ENCODE peak calls at places on chromosome 14, in four cellular contexts. G is NB4, L is right lobe of liver, C is tibial artery. K is an unnamed sample.

GRCh38 chr14:22320353-22320733 is 268.7 kb downstream of the DAD1 start:
- DNase-seq in C (no peak), G (no peak), L (no peak), K (no peak)

GRCh38 chr14:22390824-22391461 is 198.1 kb downstream of the DAD1 start:
- DNase-seq in G (no peak), L (no peak), C (no peak), K (peak; percentile 91)

GRCh38 chr14:101412741-101413140 is 148.6 kb upstream of the DIO3 start:
- DNase-seq in L (no peak), C (no peak), G (no peak), K (peak; percentile 23)

GRCh38 chr14:34119107-34119858 is 168.4 kb upstream of the EGLN3 start:
- DNase-seq in C (no peak), L (no peak), G (no peak), K (no peak)

GRCh38 chr14:103694572-103695026 is 20.7 kb downstream of the XRCC3 start:
- DNase-seq in G (no peak), C (no peak), L (no peak), K (no peak)

GRCh38 chr14:105260826-105261438 is 12.6 kb downstream of the BTBD6 start:
- DNase-seq in G (no peak), L (no peak), C (no peak), K (no peak)

GRCh38 chr14:29463727-29464370 is 463.8 kb downstream of the PRKD1 start:
- DNase-seq in L (no peak), C (no peak), G (no peak), K (no peak)

GRCh38 chr14:75044322-75044721 is 6.9 kb downstream of the MLH3 start:
- DNase-seq in G (no peak), L (no peak), C (no peak), K (no peak)

GRCh38 chr14:84458881-84459280 is 1071.1 kb upstream of the FLRT2 start:
- DNase-seq in G (no peak), C (no peak), L (no peak), K (no peak)

GRCh38 chr14:37974421-37974820 is 233.3 kb upstream of the SSTR1 start:
- DNase-seq in G (no peak), C (no peak), L (no peak), K (no peak)

GRCh38 chr14:55298423-55298822 is 27.2 kb downstream of the FBXO34 start:
- DNase-seq in G (no peak), C (no peak), L (no peak), K (no peak)

GRCh38 chr14:99395904-99396530 is 84.6 kb downstream of the SETD3 start:
- DNase-seq in L (no peak), G (peak; percentile 58), C (no peak), K (no peak)

GRCh38 chr14:26589998-26590397 is 7.8 kb downstream of the NOVA1 start:
- DNase-seq in L (no peak), G (no peak), C (no peak), K (no peak)

GRCh38 chr14:98894600-98894999 is 377.4 kb downstream of the BCL11B start:
- DNase-seq in C (no peak), L (no peak), G (no peak), K (no peak)

GRCh38 chr14:91354221-91354916 is 63.3 kb downstream of the CCDC88C start:
- DNase-seq in C (no peak), G (no peak), L (no peak), K (no peak)

GRCh38 chr14:72519543-72519942 is 374.4 kb downstream of the DPF3 start:
- DNase-seq in C (no peak), G (no peak), L (no peak), K (no peak)

GRCh38 chr14:39322807-39323206 is 89.1 kb downstream of the MIA2 start:
- DNase-seq in L (no peak), C (no peak), G (no peak), K (no peak)

GRCh38 chr14:91918159-91918883 is 29.2 kb downstream of the FBLN5 start:
- DNase-seq in C (no peak), L (no peak), G (no peak), K (no peak)

GRCh38 chr14:37145395-37145794 is 27.0 kb downstream of the SLC25A21 start:
- DNase-seq in G (no peak), L (no peak), C (no peak), K (no peak)

GRCh38 chr14:100571837-100572236 is 15.4 kb downstream of the BEGAIN start:
- DNase-seq in C (no peak), G (no peak), L (no peak), K (no peak)

GRCh38 chr14:32102152-32102787 is 25.2 kb downstream of the ARHGAP5 start:
- DNase-seq in C (no peak), G (no peak), L (no peak), K (no peak)

GRCh38 chr14:91155626-91156089 is 41.8 kb downstream of the DGLUCY start:
- DNase-seq in C (no peak), L (no peak), G (no peak), K (no peak)

GRCh38 chr14:102917469-102918211 is 4.8 kb upstream of the AMN start:
- DNase-seq in G (peak; percentile 68), C (no peak), L (peak; percentile 64), K (no peak)

DNA sequence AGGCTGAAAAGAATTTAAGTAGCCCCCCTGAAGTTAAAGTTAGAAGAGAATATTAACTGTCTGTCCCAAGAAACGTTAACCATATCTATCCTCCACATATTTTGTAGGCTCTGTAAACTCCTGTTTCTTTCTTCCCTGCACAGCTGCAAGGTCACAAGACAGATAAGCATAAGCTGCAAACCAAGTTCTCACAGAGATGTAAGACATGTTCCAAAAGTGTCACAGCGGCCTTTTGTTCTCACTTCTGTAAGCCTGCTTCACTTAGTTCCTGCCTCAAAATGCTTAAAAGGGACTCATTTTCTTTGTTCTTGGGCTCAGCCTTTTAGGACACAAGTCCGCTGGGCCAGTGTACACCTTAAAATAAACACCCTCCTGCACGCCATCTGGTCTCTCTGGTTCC is 3.2 kb downstream of the RNASE1 start:
- DNase-seq in L (no peak), G (no peak), C (no peak), K (no peak)
- H3K4me3 ChIP-seq in L (no peak overlapping the region), G (no peak overlapping the region), C (peak overlapping the region; percentile 45), K (no peak overlapping the region)

GRCh38 chr14:67619446-67620216 is at the start of gene ARG2:
- DNase-seq in L (peak; percentile 100), G (peak; percentile 87), C (peak; percentile 99), K (peak; percentile 98)

GRCh38 chr14:67622675-67623074 is 3.0 kb downstream of the ARG2 start:
- DNase-seq in L (no peak), G (peak; percentile 62), C (peak; percentile 69), K (peak; percentile 49)

GRCh38 chr14:67618617-67619063 is 1.1 kb upstream of the ARG2 start:
- DNase-seq in G (peak; percentile 71), L (no peak), C (no peak), K (peak; percentile 74)

GRCh38 chr14:67623114-67623513 is 3.4 kb downstream of the ARG2 start:
- DNase-seq in C (no peak), G (peak; percentile 18), L (no peak), K (peak; percentile 70)

GRCh38 chr14:67620217-67620789 is 583 bp downstream of the ARG2 start:
- DNase-seq in C (no peak), G (no peak), L (no peak), K (no peak)
- H3K4me3 ChIP-seq in C (peak overlapping the region; percentile 70), G (peak overlapping the region; percentile 48), L (peak overlapping the region; percentile 62), K (peak overlapping the region; percentile 73)

GRCh38 chr14:73788871-73789590 is 62.6 kb upstream of the PTGR2 start:
- DNase-seq in G (no peak), L (peak; percentile 7), C (no peak), K (no peak)
- H3K4me3 ChIP-seq in G (no peak overlapping the region), L (no peak overlapping the region), C (no peak overlapping the region), K (no peak overlapping the region)

GRCh38 chr14:67411375-67411774 is 590 bp downstream of the PLEK2 start:
- DNase-seq in L (no peak), C (no peak), G (no peak), K (peak; percentile 6)
- H3K4me3 ChIP-seq in L (peak overlapping the region; percentile 59), C (no peak overlapping the region), G (no peak overlapping the region), K (peak overlapping the region; percentile 68)

DNA sequence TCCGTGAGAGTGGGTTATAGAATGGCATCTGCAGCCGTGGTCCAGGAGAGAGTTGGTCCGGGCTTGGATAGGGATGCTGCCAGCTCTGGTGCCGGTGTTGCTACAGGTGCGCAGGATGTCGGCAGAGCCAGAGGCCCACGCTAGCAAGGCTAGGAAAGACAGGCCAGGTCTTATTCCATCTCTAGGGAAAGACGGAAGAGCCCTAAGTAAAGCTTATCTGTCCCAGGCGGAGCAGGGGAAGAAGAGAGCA is 485 bp upstream of the PSME1 start:
- DNase-seq in L (no peak), G (no peak), C (no peak), K (no peak)
- H3K4me3 ChIP-seq in L (peak overlapping the region; percentile 95), G (peak overlapping the region; percentile 49), C (peak overlapping the region; percentile 98), K (peak overlapping the region; percentile 87)

GRCh38 chr14:68843471-68844209 is 50.8 kb upstream of the ZFP36L1 start:
- DNase-seq in C (peak; percentile 84), L (peak; percentile 85), G (peak; percentile 61), K (peak; percentile 74)
- H3K4me3 ChIP-seq in C (peak overlapping the region; percentile 38), L (peak overlapping the region; percentile 26), G (no peak overlapping the region), K (no peak overlapping the region)

GRCh38 chr14:95101736-95102677 is 55.3 kb downstream of the DICER1 start:
- DNase-seq in L (no peak), G (no peak), C (no peak), K (no peak)
- H3K4me3 ChIP-seq in L (no peak overlapping the region), G (no peak overlapping the region), C (no peak overlapping the region), K (no peak overlapping the region)

GRCh38 chr14:35806006-35806907 is 2.8 kb downstream of the RALGAPA1 start:
- DNase-seq in G (no peak), L (no peak), C (no peak), K (no peak)

GRCh38 chr14:35807131-35807961 is 1.7 kb downstream of the RALGAPA1 start:
- DNase-seq in L (no peak), G (no peak), C (no peak), K (no peak)

GRCh38 chr14:35808076-35808657 is 928 bp downstream of the RALGAPA1 start:
- DNase-seq in G (peak; percentile 19), L (no peak), C (no peak), K (peak; percentile 21)

GRCh38 chr14:35810963-35811362 is 1.9 kb upstream of the RALGAPA1 start:
- DNase-seq in C (no peak), G (no peak), L (no peak), K (no peak)

GRCh38 chr14:35809597-35809996 is 502 bp upstream of the RALGAPA1 start:
- DNase-seq in C (no peak), L (no peak), G (no peak), K (no peak)
- H3K4me3 ChIP-seq in C (peak overlapping the region; percentile 86), L (peak overlapping the region; percentile 66), G (peak overlapping the region; percentile 9), K (peak overlapping the region; percentile 81)

DNA sequence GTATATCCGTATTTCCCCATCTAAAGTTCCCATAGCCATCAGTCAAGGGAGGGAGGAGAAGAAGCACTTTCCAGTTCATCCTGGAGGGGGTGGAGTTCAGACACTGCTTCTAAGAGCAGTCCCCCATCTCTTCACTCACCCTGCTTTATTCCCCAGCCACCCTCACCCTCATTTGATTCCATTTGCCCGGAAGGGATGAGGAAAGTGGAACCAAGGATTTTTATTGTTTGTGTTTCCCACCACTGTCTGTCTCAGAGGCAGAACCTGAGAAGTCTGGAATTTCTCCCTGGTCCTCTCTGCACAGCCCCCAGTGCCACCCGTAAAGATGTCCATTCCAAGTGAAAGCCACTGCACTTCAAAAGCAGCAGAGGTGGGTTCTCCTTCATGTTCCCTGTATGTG is 134.2 kb upstream of the HIF1A start:
- DNase-seq in L (no peak), C (no peak), G (no peak), K (no peak)
- H3K4me3 ChIP-seq in L (no peak overlapping the region), C (no peak overlapping the region), G (no peak overlapping the region), K (peak overlapping the region; percentile 30)

K was measured in PC-9.